ENCODE peak calls at places on chromosome 10, in six cellular contexts. N is GM23248, H is mesendoderm, E is H9, F is neural progenitor cell, B is MM.1S. X is an unnamed sample.
A peak's percentile ranks its signal among the peaks of the same experiment; 100 is the strongest.

GRCh38 chr10:115441907-115442520 is 348.8 kb downstream of the ATRNL1 start:
- DNase-seq in N (no peak), H (no peak), E (no peak), F (no peak), B (no peak), X (no peak)

GRCh38 chr10:71257292-71257997 is 45.1 kb downstream of the UNC5B start:
- DNase-seq in N (no peak), H (no peak), E (no peak), F (no peak), B (no peak), X (no peak)

GRCh38 chr10:46237815-46238510 is 48.8 kb upstream of the ANTXRL start:
- DNase-seq in N (peak; percentile 61), H (no peak), E (no peak), F (no peak), B (no peak), X (no peak)

GRCh38 chr10:51747211-51747610 is 47.8 kb upstream of the CSTF2T start:
- DNase-seq in N (no peak), H (peak; percentile 81), E (no peak), F (peak; percentile 45), B (no peak), X (no peak)

GRCh38 chr10:9833871-9834454 is 1183.7 kb upstream of the CELF2 start:
- DNase-seq in N (no peak), H (no peak), E (no peak), F (peak; percentile 13), B (no peak), X (no peak)

GRCh38 chr10:72763201-72763600 is 71.3 kb downstream of the MCU start:
- DNase-seq in N (no peak), H (no peak), E (no peak), F (no peak), B (no peak), X (no peak)

GRCh38 chr10:4243651-4244050 is 458.6 kb upstream of the KLF6 start:
- DNase-seq in N (peak; percentile 98), H (peak; percentile 57), E (no peak), F (no peak), B (no peak), X (no peak)

GRCh38 chr10:82148764-82149163 is 273.8 kb downstream of the NRG3 start:
- DNase-seq in N (no peak), H (peak; percentile 76), E (no peak), F (no peak), B (no peak), X (no peak)

GRCh38 chr10:11163990-11164805 is 146.5 kb downstream of the CELF2 start:
- DNase-seq in N (no peak), H (no peak), E (no peak), F (peak; percentile 87), B (peak; percentile 53), X (peak; percentile 64)

GRCh38 chr10:49488056-49488455 is 50.9 kb downstream of the ERCC6 start:
- DNase-seq in N (no peak), H (no peak), E (no peak), F (no peak), B (no peak), X (no peak)

GRCh38 chr10:89601728-89602361 is 43.2 kb downstream of the PANK1 start:
- DNase-seq in N (no peak), H (no peak), E (no peak), F (no peak), B (no peak), X (no peak)

GRCh38 chr10:14349081-14349480 is 18.4 kb upstream of the FRMD4A start:
- DNase-seq in N (no peak), H (no peak), E (no peak), F (no peak), B (no peak), X (no peak)

GRCh38 chr10:62183857-62184805 is 84.5 kb downstream of the RTKN2 start:
- DNase-seq in N (no peak), H (no peak), E (no peak), F (no peak), B (no peak), X (no peak)
- H3K9ac ChIP-seq in N (no peak overlapping the region), H (no peak overlapping the region), E (no peak overlapping the region), F (no peak overlapping the region), B (no peak overlapping the region), X (no peak overlapping the region)

DNA sequence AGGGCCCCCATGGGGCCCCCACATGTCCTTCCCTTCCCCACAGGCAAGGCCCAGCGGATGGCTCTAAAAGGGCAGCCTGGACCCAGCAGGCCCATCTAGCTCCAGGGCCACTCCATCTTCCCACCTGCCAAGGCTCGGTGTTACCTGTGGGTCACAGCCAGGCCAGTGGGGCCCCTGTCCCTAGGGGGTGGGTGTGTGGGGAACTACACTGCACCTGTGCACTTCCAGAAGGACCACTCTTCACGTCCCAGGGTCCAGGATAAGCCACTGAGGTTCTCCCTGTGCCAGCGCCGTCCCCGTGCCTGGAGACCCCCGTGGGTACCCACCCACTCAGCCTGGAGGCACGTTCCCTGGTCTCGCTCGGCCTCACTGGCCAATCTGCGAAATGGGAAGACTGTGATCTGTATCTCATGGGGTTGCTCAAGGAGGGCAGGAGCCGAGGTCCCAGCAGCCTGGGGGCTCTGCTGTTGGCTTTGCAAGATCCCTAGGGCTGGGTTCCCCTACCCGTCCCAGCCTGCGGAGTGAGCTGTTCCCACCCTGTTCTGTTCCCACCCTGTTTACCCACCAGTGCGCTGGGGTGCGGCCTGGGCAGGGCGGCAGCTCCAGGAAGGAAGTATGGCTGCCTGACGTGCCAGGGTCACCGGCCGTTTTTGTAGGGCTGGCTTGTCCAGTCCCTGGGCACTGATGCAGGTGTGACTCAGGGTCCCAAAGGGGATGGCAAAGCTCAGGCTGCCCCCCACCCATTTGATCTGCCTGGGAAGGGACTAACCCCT is 4.6 kb downstream of the PWWP2B start:
- DNase-seq in N (no peak), H (no peak), E (no peak), F (no peak), B (no peak), X (no peak)
- H3K9ac ChIP-seq in N (no peak overlapping the region), H (no peak overlapping the region), E (no peak overlapping the region), F (no peak overlapping the region), B (no peak overlapping the region), X (no peak overlapping the region)

GRCh38 chr10:102799691-102800435 is 37.4 kb downstream of the CYP17A1 start:
- DNase-seq in N (no peak), H (no peak), E (no peak), F (no peak), B (no peak), X (no peak)
- H3K9ac ChIP-seq in N (no peak overlapping the region), H (peak overlapping the region; percentile 18), E (no peak overlapping the region), F (no peak overlapping the region), B (no peak overlapping the region), X (no peak overlapping the region)

GRCh38 chr10:32938554-32939061 is 19.4 kb downstream of the ITGB1 start:
- DNase-seq in N (peak; percentile 44), H (peak; percentile 68), E (peak; percentile 45), F (peak; percentile 37), B (no peak), X (no peak)

GRCh38 chr10:32942081-32942480 is 15.9 kb downstream of the ITGB1 start:
- DNase-seq in N (no peak), H (no peak), E (no peak), F (no peak), B (no peak), X (no peak)

GRCh38 chr10:32939296-32940111 is 18.5 kb downstream of the ITGB1 start:
- DNase-seq in N (no peak), H (no peak), E (no peak), F (no peak), B (no peak), X (no peak)

GRCh38 chr10:32941357-32941756 is 16.7 kb downstream of the ITGB1 start:
- DNase-seq in N (no peak), H (no peak), E (no peak), F (no peak), B (no peak), X (no peak)

DNA sequence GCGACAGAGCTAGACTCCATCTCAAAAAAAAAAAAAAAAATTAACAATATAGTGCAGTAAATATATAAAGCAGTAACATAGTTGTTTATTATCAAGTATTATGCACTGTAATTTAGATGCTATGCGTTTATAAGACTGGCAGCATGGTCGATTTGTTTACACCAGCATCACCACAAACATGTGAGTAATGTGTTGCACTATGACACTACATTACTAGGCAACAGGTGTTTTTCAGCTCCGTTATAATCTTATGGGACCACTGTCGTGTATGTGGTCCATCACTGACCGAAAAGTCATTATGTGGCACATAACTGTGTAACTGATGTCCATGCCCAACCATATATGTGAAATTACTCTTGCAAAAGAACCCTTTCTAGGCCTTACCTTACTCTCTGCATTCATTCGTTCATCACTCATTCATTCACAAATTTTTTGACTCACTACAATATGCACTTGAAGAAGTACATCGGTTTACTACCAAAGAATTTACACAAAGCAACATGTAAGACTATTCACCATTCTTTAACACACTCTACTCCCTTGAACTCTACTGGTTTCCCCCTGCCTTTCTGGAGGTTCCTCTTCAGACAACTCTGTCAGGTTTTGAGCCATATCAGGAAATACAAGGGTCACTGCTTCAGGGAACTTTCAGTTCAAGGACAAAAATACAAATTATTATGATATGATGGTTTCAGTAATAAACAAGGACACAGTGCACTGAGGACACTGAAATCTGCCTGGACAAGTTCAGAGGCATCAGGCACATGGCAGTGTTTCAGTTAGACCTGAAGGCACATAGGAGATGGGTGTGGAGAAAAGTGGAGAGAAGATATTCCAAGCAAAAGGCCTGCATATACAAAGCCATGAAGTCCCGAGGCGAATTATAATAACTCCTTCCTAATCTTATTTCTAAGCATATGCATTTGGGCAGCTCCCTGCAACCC is 17.4 kb downstream of the ITGB1 start:
- DNase-seq in N (no peak), H (no peak), E (no peak), F (no peak), B (no peak), X (no peak)
- H3K9ac ChIP-seq in N (peak overlapping the region; percentile 8), H (no peak overlapping the region), E (no peak overlapping the region), F (no peak overlapping the region), B (no peak overlapping the region), X (no peak overlapping the region)

GRCh38 chr10:6562221-6562620 is 17.9 kb downstream of the PRKCQ start:
- DNase-seq in N (no peak), H (no peak), E (no peak), F (no peak), B (no peak), X (no peak)
- H3K9ac ChIP-seq in N (no peak overlapping the region), H (no peak overlapping the region), E (no peak overlapping the region), F (no peak overlapping the region), B (no peak overlapping the region), X (no peak overlapping the region)